ENCODE peak calls at places on chromosomes 11 and 22, in seven cellular contexts. I is K562, E is H1, O is SK-N-SH, X is HepG2, K is GM12891, D is GM12878. U is an unnamed sample.

GRCh38 chr11:71120346-71120963 is 131.9 kb downstream of the SHANK2 start:
- DNase-seq in E (peak), X (peak), O (no peak), I (no peak), K (no peak), D (no peak), U (no peak)

GRCh38 chr11:29017941-29018340 is 909.8 kb downstream of the METTL15 start:
- DNase-seq in D (no peak), X (no peak), O (no peak), K (no peak), I (no peak), E (no peak), U (no peak)

GRCh38 chr11:72353861-72354260 is 80.5 kb downstream of the CLPB start:
- DNase-seq in K (no peak), X (peak), D (no peak), O (no peak), I (no peak), E (peak), U (no peak)

GRCh38 chr11:10385696-10386095 is 69.4 kb upstream of the AMPD3 start:
- DNase-seq in E (peak), D (no peak), K (no peak), I (no peak), O (no peak), X (no peak), U (no peak)

GRCh38 chr22:20428496-20429253 is 8.9 kb downstream of the SCARF2 start:
- DNase-seq in D (no peak), X (no peak), K (no peak), E (no peak), I (no peak), O (no peak), U (no peak)

GRCh38 chr11:7977251-7977917 is 9.8 kb upstream of the EIF3F start:
- DNase-seq in K (no peak), D (no peak), X (no peak), I (no peak), E (no peak), O (no peak), U (no peak)

GRCh38 chr11:106202935-106203620 is 125.6 kb downstream of the AASDHPPT start:
- DNase-seq in E (no peak), I (no peak), O (peak), D (no peak), X (no peak), K (no peak), U (no peak)

GRCh38 chr11:75574698-75575265 is 12.7 kb downstream of the SERPINH1 start:
- DNase-seq in K (no peak), E (no peak), O (peak), D (no peak), X (no peak), I (no peak), U (no peak)

GRCh38 chr22:45503816-45504702 is 1.4 kb downstream of the FBLN1 start:
- DNase-seq in O (peak), X (no peak), K (no peak), E (peak), D (no peak), I (no peak), U (no peak)

GRCh38 chr11:64101461-64101860 is 64.5 kb downstream of the MACROD1 start:
- DNase-seq in K (no peak), X (no peak), I (no peak), O (no peak), D (no peak), E (no peak), U (no peak)

GRCh38 chr11:66718320-66718971 is 10.6 kb downstream of the SPTBN2 start:
- DNase-seq in X (peak), K (no peak), E (peak), I (no peak), O (no peak), D (no peak), U (no peak)

GRCh38 chr11:76626921-76627391 is 43.6 kb downstream of the LRRC32 start:
- DNase-seq in E (no peak), O (no peak), I (no peak), D (peak), K (peak), X (no peak), U (peak)

GRCh38 chr11:66971483-66971882 is 3.6 kb upstream of the C11orf86 start:
- DNase-seq in X (no peak), E (no peak), K (no peak), I (no peak), O (no peak), D (no peak), U (no peak)

GRCh38 chr22:50621948-50622722 is 5.8 kb downstream of the ARSA start:
- DNase-seq in E (peak), I (peak), O (peak), K (no peak), X (no peak), D (peak), U (no peak)

GRCh38 chr11:60868682-60869450 is 1.5 kb downstream of the ZP1 start:
- DNase-seq in X (no peak), K (no peak), D (no peak), I (no peak), O (no peak), E (no peak), U (no peak)

GRCh38 chr22:45211848-45212247 is 28.8 kb downstream of the KIAA0930 start:
- DNase-seq in O (no peak), E (no peak), X (no peak), D (no peak), K (no peak), I (no peak), U (no peak)

GRCh38 chr22:39306456-39307361 is 12.7 kb downstream of the RPL3 start:
- DNase-seq in K (no peak), O (peak), D (no peak), E (peak), I (peak), X (no peak), U (peak)
- TF ChIP-seq TAF1 in K (no peak), O (no peak), D (no peak), E (no peak), I (no peak), X (no peak), U (no peak)

DNA sequence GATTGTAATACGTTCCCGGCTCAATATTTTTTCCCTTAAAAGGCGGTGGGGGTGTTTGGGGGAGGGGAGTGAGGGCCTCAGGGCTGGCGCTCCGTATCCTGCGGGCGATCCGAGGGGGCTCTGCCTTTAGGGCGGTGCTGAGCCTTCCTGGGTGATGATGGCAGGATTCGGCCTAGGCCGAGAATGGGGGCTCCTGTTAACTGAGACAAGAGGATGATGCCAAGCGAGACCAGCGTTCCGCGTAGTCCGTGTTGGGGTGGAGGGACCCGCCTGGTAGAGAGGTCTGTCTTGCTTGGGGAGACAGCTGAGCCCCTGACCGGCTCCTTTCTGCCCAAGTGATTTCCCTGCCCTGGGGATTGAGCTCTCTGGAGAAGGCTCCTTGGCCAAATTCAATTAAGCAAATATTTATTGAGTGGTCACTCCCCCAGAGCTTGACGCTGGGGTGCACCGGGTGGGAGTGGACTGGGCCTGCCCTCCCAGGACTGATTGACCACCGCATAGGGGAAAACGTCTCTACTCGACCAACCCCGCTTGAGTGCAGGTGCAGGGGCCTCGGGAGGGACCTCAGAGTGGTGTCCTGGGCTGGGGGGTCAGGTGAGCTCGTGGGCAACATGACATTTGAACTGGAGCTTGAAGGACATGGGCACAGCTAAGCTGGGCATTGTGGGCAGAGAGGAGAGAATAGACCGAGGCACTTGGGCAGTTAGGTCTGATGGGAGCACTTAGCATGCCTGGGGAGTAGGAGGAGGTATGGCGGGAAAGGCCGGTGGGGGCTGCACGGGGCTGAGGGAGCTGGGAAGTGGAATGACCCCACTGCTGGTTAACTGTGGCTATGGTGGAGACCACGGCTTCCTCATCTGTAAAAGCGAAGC is 1.1 kb downstream of the GNAZ start:
- DNase-seq in E (no peak), D (no peak), O (peak), X (no peak), K (no peak), I (peak), U (no peak)
- TF ChIP-seq TAF1 in E (no peak), D (no peak), O (no peak), X (peak), K (no peak), I (no peak), U (peak)

DNA sequence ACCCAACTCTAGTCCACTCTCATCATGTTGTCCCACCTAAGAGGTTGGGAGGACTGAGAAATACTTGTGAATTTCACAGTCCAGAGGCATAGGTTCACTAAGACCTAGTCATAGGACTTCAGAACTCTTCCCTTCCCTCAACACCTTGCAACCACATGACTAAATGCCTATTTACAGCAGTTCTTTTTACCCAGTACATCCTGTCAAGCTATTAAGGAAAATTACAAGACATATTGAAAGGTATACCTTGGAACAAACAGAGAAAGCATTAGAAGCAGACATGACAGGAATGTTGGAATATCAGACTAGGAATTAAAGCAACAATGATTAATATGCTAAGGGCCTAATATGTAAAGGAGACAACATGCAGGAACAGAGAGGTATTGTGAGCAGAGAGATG is 563.8 kb upstream of the LRRC4C start:
- DNase-seq in D (no peak), I (no peak), X (no peak), O (no peak), E (no peak), K (no peak), U (no peak)
- TF ChIP-seq TAF1 in D (no peak), I (no peak), X (no peak), O (no peak), E (no peak), K (no peak), U (no peak)

GRCh38 chr11:68550485-68550817 is 89.9 kb downstream of the PPP6R3 start:
- DNase-seq in X (no peak), E (no peak), K (no peak), I (no peak), D (no peak), O (no peak), U (no peak)

GRCh38 chr11:68551223-68551622 is 90.7 kb downstream of the PPP6R3 start:
- DNase-seq in D (no peak), I (no peak), E (no peak), X (no peak), O (no peak), K (no peak), U (no peak)

GRCh38 chr11:68551777-68552176 is 91.2 kb downstream of the PPP6R3 start:
- DNase-seq in E (no peak), D (no peak), I (no peak), O (no peak), X (no peak), K (no peak), U (no peak)

GRCh38 chr11:68552542-68552941 is 92.0 kb downstream of the PPP6R3 start:
- DNase-seq in D (no peak), O (no peak), I (no peak), X (no peak), K (no peak), E (no peak), U (no peak)

GRCh38 chr11:68549789-68550484 is 89.4 kb downstream of the PPP6R3 start:
- DNase-seq in X (no peak), O (no peak), D (no peak), I (no peak), E (no peak), K (no peak), U (no peak)
- TF ChIP-seq TAF1 in X (no peak), O (no peak), D (no peak), I (no peak), E (no peak), K (no peak), U (no peak)

GRCh38 chr11:85889676-85890579 is 34.7 kb downstream of the CCDC83 start:
- DNase-seq in K (no peak), O (no peak), E (no peak), I (no peak), D (no peak), X (peak), U (no peak)
- TF ChIP-seq TAF1 in K (no peak), O (peak), E (no peak), I (no peak), D (no peak), X (no peak), U (no peak)

GRCh38 chr11:45102810-45103621 is 43.4 kb upstream of the PRDM11 start:
- DNase-seq in I (peak), O (peak), E (peak), D (peak), K (peak), X (peak), U (peak)

GRCh38 chr11:45106006-45106405 is 40.4 kb upstream of the PRDM11 start:
- DNase-seq in O (no peak), D (no peak), K (no peak), E (no peak), X (no peak), I (no peak), U (no peak)

GRCh38 chr11:45105233-45105992 is 41.0 kb upstream of the PRDM11 start:
- DNase-seq in I (peak), E (peak), O (peak), D (no peak), X (peak), K (peak), U (peak)

GRCh38 chr11:45104790-45105084 is 41.7 kb upstream of the PRDM11 start:
- DNase-seq in K (no peak), X (no peak), O (no peak), D (no peak), I (no peak), E (no peak), U (no peak)

GRCh38 chr11:45104006-45104789 is 42.2 kb upstream of the PRDM11 start:
- DNase-seq in O (no peak), K (no peak), D (no peak), I (no peak), X (no peak), E (peak), U (no peak)
- TF ChIP-seq TAF1 in O (no peak), K (no peak), D (no peak), I (no peak), X (no peak), E (no peak), U (no peak)

GRCh38 chr22:40904101-40904500 is 42.2 kb upstream of the DNAJB7 start:
- DNase-seq in O (no peak), K (no peak), D (no peak), X (no peak), E (no peak), I (no peak), U (no peak)

GRCh38 chr22:40894417-40894816 is 32.5 kb upstream of the DNAJB7 start:
- DNase-seq in I (no peak), X (no peak), O (no peak), K (no peak), D (no peak), E (no peak), U (no peak)

GRCh38 chr22:40898850-40899357 is 37.0 kb upstream of the DNAJB7 start:
- DNase-seq in X (peak), E (no peak), I (peak), K (peak), D (peak), O (peak), U (peak)
- TF ChIP-seq TAF1 in X (no peak), E (no peak), I (no peak), K (no peak), D (no peak), O (no peak), U (no peak)

GRCh38 chr11:44852159-44852707 is 98.5 kb downstream of the TP53I11 start:
- DNase-seq in E (no peak), I (no peak), X (no peak), D (no peak), O (no peak), K (no peak), U (no peak)
- TF ChIP-seq TAF1 in E (no peak), I (no peak), X (no peak), D (no peak), O (no peak), K (no peak), U (no peak)

GRCh38 chr11:95652002-95652472 is 137.5 kb downstream of the FAM76B start:
- DNase-seq in X (no peak), E (no peak), O (peak), I (no peak), D (no peak), K (no peak), U (no peak)

GRCh38 chr11:95650271-95650670 is 139.3 kb downstream of the FAM76B start:
- DNase-seq in D (no peak), X (no peak), K (no peak), I (no peak), E (no peak), O (no peak), U (no peak)

GRCh38 chr11:95647805-95648379 is 141.7 kb downstream of the FAM76B start:
- DNase-seq in O (no peak), I (no peak), K (no peak), X (no peak), D (no peak), E (no peak), U (no peak)

GRCh38 chr11:95653099-95653498 is 136.5 kb downstream of the FAM76B start:
- DNase-seq in E (no peak), I (no peak), X (no peak), K (no peak), O (no peak), D (no peak), U (no peak)

DNA sequence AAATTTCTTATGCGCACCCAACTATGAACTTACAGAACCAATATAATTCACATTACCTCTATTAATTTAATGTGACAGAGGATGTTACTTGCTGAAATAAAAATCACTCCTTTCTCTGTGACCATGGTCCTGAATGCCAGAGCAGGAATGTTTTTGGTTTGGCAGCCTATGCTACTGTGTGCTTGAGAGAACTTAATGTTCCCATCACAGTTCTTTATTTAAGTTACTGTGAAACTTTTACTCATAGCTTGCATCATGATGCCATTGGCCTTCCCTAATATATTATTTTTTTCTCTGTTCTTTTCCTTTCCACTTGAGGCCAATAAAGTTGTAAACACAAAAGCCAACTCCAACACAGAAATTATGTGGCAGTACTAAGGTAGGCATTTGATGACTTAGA is 142.2 kb downstream of the FAM76B start:
- DNase-seq in D (no peak), O (no peak), K (no peak), E (no peak), X (no peak), I (no peak), U (no peak)
- TF ChIP-seq TAF1 in D (no peak), O (no peak), K (no peak), E (no peak), X (no peak), I (no peak), U (no peak)

GRCh38 chr11:128575174-128575955 is 12.0 kb downstream of the ETS1 start:
- DNase-seq in I (no peak), D (no peak), X (no peak), O (no peak), K (no peak), E (no peak), U (no peak)
- TF ChIP-seq TAF1 in I (no peak), D (no peak), X (no peak), O (no peak), K (no peak), E (no peak), U (no peak)

U was measured in GM12892.